ENCODE peak calls at places on chromosomes 16 and 17, in nine cellular contexts. M is Daoy; G is NCI-H1436; D is head of caudate nucleus; H is T-helper 1 cell; K is aorta; C is activated naive CD4-positive, alpha-beta T cell; N is pancreas; Q is PC-3. Z is an unnamed sample.

GRCh38 chr17:9431620-9432019 is 144.0 kb downstream of the STX8 start:
- DNase-seq in M (no peak), G (no peak), D (no peak), H (no peak), K (no peak), C (no peak), N (no peak), Q (no peak), Z (no peak)

GRCh38 chr17:73974536-73974935 is 228.9 kb upstream of the RPL38 start:
- DNase-seq in M (no peak), G (no peak), D (no peak), H (no peak), K (no peak), C (no peak), N (no peak), Q (no peak), Z (no peak)

GRCh38 chr17:33901085-33901484 is 354.0 kb upstream of the CCL2 start:
- DNase-seq in M (no peak), G (no peak), D (no peak), H (no peak), K (no peak), C (no peak), N (no peak), Q (no peak), Z (no peak)

GRCh38 chr17:38584350-38584925 is 21.3 kb downstream of the SRCIN1 start:
- DNase-seq in M (peak; percentile 68), G (peak; percentile 65), D (peak; percentile 67), H (peak; percentile 50), K (peak; percentile 73), C (no peak), N (peak; percentile 77), Q (peak; percentile 59), Z (no peak)

GRCh38 chr16:2988590-2989099 is 8.4 kb upstream of the PKMYT1 start:
- DNase-seq in M (no peak), G (no peak), D (no peak), H (no peak), K (no peak), C (no peak), N (no peak), Q (no peak), Z (no peak)

GRCh38 chr16:50838165-50838564 is 96.3 kb downstream of the CYLD start:
- DNase-seq in M (no peak), G (no peak), D (no peak), H (no peak), K (no peak), C (no peak), N (no peak), Q (no peak), Z (no peak)

GRCh38 chr17:7266784-7267183 is 4.5 kb upstream of the CLDN7 start:
- DNase-seq in M (no peak), G (no peak), D (no peak), H (no peak), K (no peak), C (no peak), N (no peak), Q (no peak), Z (no peak)

GRCh38 chr17:28572294-28573099 is 1.2 kb upstream of the PIGS start:
- DNase-seq in M (no peak), G (no peak), D (no peak), H (no peak), K (no peak), C (no peak), N (no peak), Q (no peak), Z (no peak)

GRCh38 chr16:78748471-78748929 is 649.0 kb downstream of the WWOX start:
- DNase-seq in M (no peak), G (peak; percentile 76), D (no peak), H (no peak), K (no peak), C (no peak), N (no peak), Q (no peak), Z (no peak)

GRCh38 chr16:50881331-50881830 is 139.5 kb downstream of the CYLD start:
- DNase-seq in M (no peak), G (no peak), D (no peak), H (no peak), K (no peak), C (no peak), N (no peak), Q (no peak), Z (no peak)

GRCh38 chr17:50274142-50274944 is at the start of gene TMEM92:
- DNase-seq in M (peak; percentile 88), G (no peak), D (no peak), H (no peak), K (peak; percentile 63), C (no peak), N (peak; percentile 60), Q (peak; percentile 87), Z (no peak)

GRCh38 chr17:68356949-68357455 is 65.7 kb downstream of the ARSG start:
- DNase-seq in M (no peak), G (no peak), D (no peak), H (no peak), K (no peak), C (no peak), N (no peak), Q (no peak), Z (no peak)

GRCh38 chr16:89286096-89286495 is 68.6 kb downstream of the ZNF778 start:
- DNase-seq in M (no peak), G (no peak), D (no peak), H (no peak), K (no peak), C (no peak), N (no peak), Q (no peak), Z (no peak)